ENCODE peak calls at places on chromosomes 6 and 20, in eight cellular contexts. R is neural crest cell; U is body of pancreas; S is choroid plexus epithelial cell; O is AG04449; M is stomach; I is activated CD8-positive, alpha-beta T cell treated with anti-CD3 and anti-CD28 coated beads for 36 hours; T is endodermal cell. H is an unnamed sample.

GRCh38 chr6:34791164-34791841 is 580 bp upstream of the BLTP3A start:
- DNase-seq in R (no peak), U (peak; percentile 68), S (peak; percentile 28), O (no peak), M (peak; percentile 51), I (peak; percentile 58), T (peak; percentile 86), H (peak; percentile 61)

GRCh38 chr6:140486468-140487361 is 1112.3 kb upstream of the CITED2 start:
- DNase-seq in R (no peak), U (no peak), S (peak; percentile 32), O (no peak), M (no peak), I (no peak), T (no peak), H (peak; percentile 3)

GRCh38 chr20:60003776-60004175 is 45.6 kb downstream of the CDH26 start:
- DNase-seq in R (no peak), U (no peak), S (no peak), O (no peak), M (no peak), I (no peak), T (no peak), H (no peak)

GRCh38 chr20:14518648-14519047 is 181.2 kb upstream of the FLRT3 start:
- DNase-seq in R (no peak), U (no peak), S (no peak), O (no peak), M (no peak), I (no peak), T (no peak), H (no peak)

GRCh38 chr6:110101885-110102284 is 77.6 kb downstream of the WASF1 start:
- DNase-seq in R (no peak), U (no peak), S (no peak), O (no peak), M (no peak), I (no peak), T (peak; percentile 70), H (peak; percentile 56)

GRCh38 chr6:166360243-166361079 is 18.1 kb upstream of the SFT2D1 start:
- DNase-seq in R (no peak), U (no peak), S (peak; percentile 74), O (no peak), M (no peak), I (no peak), T (no peak), H (no peak)

GRCh38 chr20:53512076-53512475 is 81.6 kb downstream of the ZNF217 start:
- DNase-seq in R (no peak), U (no peak), S (no peak), O (no peak), M (no peak), I (no peak), T (no peak), H (no peak)

GRCh38 chr20:22862645-22863230 is 172.4 kb upstream of the SSTR4 start:
- DNase-seq in R (no peak), U (no peak), S (no peak), O (no peak), M (no peak), I (no peak), T (no peak), H (no peak)

GRCh38 chr6:42287756-42288155 is 70.1 kb upstream of the MRPS10 start:
- DNase-seq in R (no peak), U (no peak), S (no peak), O (no peak), M (no peak), I (no peak), T (no peak), H (no peak)

GRCh38 chr6:3202999-3203696 is 24.3 kb downstream of the TUBB2B start:
- DNase-seq in R (no peak), U (no peak), S (peak; percentile 84), O (peak; percentile 84), M (no peak), I (no peak), T (peak; percentile 33), H (peak; percentile 60)

GRCh38 chr6:155142902-155143609 is 120.8 kb upstream of the CLDN20 start:
- DNase-seq in R (no peak), U (no peak), S (peak; percentile 45), O (no peak), M (no peak), I (no peak), T (peak; percentile 28), H (peak; percentile 23)

GRCh38 chr20:49814057-49814675 is 1.5 kb downstream of the SLC9A8 start:
- DNase-seq in R (no peak), U (no peak), S (no peak), O (no peak), M (no peak), I (no peak), T (no peak), H (no peak)

GRCh38 chr20:49636447-49636846 is 68.5 kb upstream of the PTGIS start:
- DNase-seq in R (no peak), U (peak; percentile 66), S (no peak), O (no peak), M (peak; percentile 35), I (no peak), T (no peak), H (no peak)

GRCh38 chr6:88380618-88381288 is 214.6 kb upstream of the CNR1 start:
- DNase-seq in R (no peak), U (no peak), S (peak; percentile 44), O (no peak), M (no peak), I (no peak), T (no peak), H (no peak)
- TF ChIP-seq CTCF in R (no peak), U (no peak), S (no peak), O (no peak), M (no peak), I (no peak), T (no peak), H (no peak)

GRCh38 chr20:46545827-46546138 is 4.7 kb downstream of the OCSTAMP start:
- DNase-seq in R (no peak), U (no peak), S (no peak), O (no peak), M (no peak), I (no peak), T (no peak), H (no peak)

GRCh38 chr20:46544576-46544975 is 5.9 kb downstream of the OCSTAMP start:
- DNase-seq in R (no peak), U (no peak), S (peak; percentile 45), O (no peak), M (no peak), I (no peak), T (no peak), H (no peak)

GRCh38 chr20:46546293-46546692 is 4.2 kb downstream of the OCSTAMP start:
- DNase-seq in R (no peak), U (no peak), S (no peak), O (no peak), M (no peak), I (no peak), T (no peak), H (no peak)

GRCh38 chr20:46543959-46544358 is 6.5 kb downstream of the OCSTAMP start:
- DNase-seq in R (no peak), U (no peak), S (no peak), O (no peak), M (no peak), I (no peak), T (no peak), H (no peak)

GRCh38 chr20:46545077-46545826 is 5.2 kb downstream of the OCSTAMP start:
- DNase-seq in R (no peak), U (no peak), S (peak; percentile 29), O (no peak), M (no peak), I (peak; percentile 82), T (no peak), H (peak; percentile 65)
- TF ChIP-seq CTCF in R (no peak), U (no peak), S (no peak), O (no peak), M (no peak), I (no peak), T (no peak), H (no peak)

GRCh38 chr6:51842487-51843469 is 244.6 kb downstream of the PKHD1 start:
- DNase-seq in R (peak; percentile 65), U (no peak), S (no peak), O (no peak), M (no peak), I (no peak), T (no peak), H (no peak)

GRCh38 chr6:51842066-51842465 is 245.3 kb downstream of the PKHD1 start:
- DNase-seq in R (peak; percentile 41), U (no peak), S (no peak), O (no peak), M (no peak), I (no peak), T (no peak), H (no peak)

GRCh38 chr6:51843470-51844390 is 243.7 kb downstream of the PKHD1 start:
- DNase-seq in R (no peak), U (no peak), S (no peak), O (no peak), M (no peak), I (no peak), T (no peak), H (no peak)

GRCh38 chr6:51846531-51846930 is 240.9 kb downstream of the PKHD1 start:
- DNase-seq in R (no peak), U (no peak), S (no peak), O (no peak), M (no peak), I (no peak), T (no peak), H (no peak)

DNA sequence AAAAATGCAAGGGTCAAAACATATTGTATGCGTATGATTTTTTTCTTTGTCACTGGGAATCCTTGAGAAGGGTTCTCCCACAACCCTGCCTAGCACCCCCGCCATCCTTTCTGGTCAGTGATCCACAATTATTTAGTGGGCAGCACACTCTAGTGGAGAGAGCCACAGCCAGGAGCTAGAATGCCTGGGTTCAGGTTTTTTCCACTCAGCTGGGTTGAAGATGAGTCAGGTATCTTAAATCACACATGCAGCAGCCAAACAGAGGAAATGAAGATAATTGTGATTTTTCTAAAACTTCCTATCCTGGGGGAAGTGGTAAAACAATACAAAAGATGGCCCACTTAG is 243.1 kb downstream of the PKHD1 start:
- DNase-seq in R (no peak), U (no peak), S (no peak), O (no peak), M (no peak), I (no peak), T (peak; percentile 56), H (peak; percentile 11)
- TF ChIP-seq CTCF in R (peak; percentile 61), U (no peak), S (no peak), O (no peak), M (no peak), I (no peak), T (peak; percentile 73), H (peak; percentile 28)

GRCh38 chr20:38804243-38804642 is 1.3 kb upstream of the PPP1R16B start:
- DNase-seq in R (no peak), U (no peak), S (no peak), O (no peak), M (no peak), I (no peak), T (no peak), H (no peak)

GRCh38 chr20:38800882-38801281 is 4.6 kb upstream of the PPP1R16B start:
- DNase-seq in R (no peak), U (no peak), S (no peak), O (no peak), M (no peak), I (no peak), T (no peak), H (no peak)

GRCh38 chr20:38798266-38798665 is 7.2 kb upstream of the PPP1R16B start:
- DNase-seq in R (no peak), U (no peak), S (no peak), O (no peak), M (no peak), I (no peak), T (no peak), H (no peak)

GRCh38 chr20:38804682-38805501 is 605 bp upstream of the PPP1R16B start:
- DNase-seq in R (no peak), U (peak; percentile 10), S (no peak), O (no peak), M (peak; percentile 43), I (peak; percentile 92), T (peak; percentile 84), H (peak; percentile 85)

GRCh38 chr20:38799248-38799647 is 6.2 kb upstream of the PPP1R16B start:
- DNase-seq in R (no peak), U (no peak), S (no peak), O (no peak), M (no peak), I (no peak), T (no peak), H (no peak)
- TF ChIP-seq CTCF in R (no peak), U (no peak), S (no peak), O (no peak), M (no peak), I (no peak), T (no peak), H (no peak)